ENCODE peak calls at places on chromosomes 11 and 22, in nine cellular contexts. K is H54; C is activated CD4-positive, alpha-beta T cell treated with anti-CD3 and anti-CD28 coated beads, Interleukin-2, amount 50 U/mL, for 48 hours; E is epithelial cell of proximal tubule; V is nucleus accumbens; O is stimulated activated CD8-positive, alpha-beta memory T cell treated with anti-CD3 and anti-CD28 coated beads, Interleukin-15, amount 100 ng/mL, for 1 hour; Q is activated naive CD8-positive, alpha-beta T cell treated with anti-CD3 and anti-CD28 coated beads for 36 hours; H is EH; R is stomach. Z is an unnamed sample.

GRCh38 chr11:614091-614582 is 1.6 kb downstream of the IRF7 start:
- DNase-seq in R (no peak), H (no peak), K (no peak), Q (no peak), O (no peak), E (no peak), V (no peak), C (no peak), Z (peak; percentile 86)

GRCh38 chr11:120240866-120241265 is 926 bp downstream of the POU2F3 start:
- DNase-seq in Q (no peak), V (no peak), O (no peak), K (no peak), R (no peak), H (no peak), E (no peak), C (no peak), Z (no peak)

GRCh38 chr11:2771758-2772466 is 72.1 kb upstream of the KCNQ1OT1 start:
- DNase-seq in O (no peak), E (no peak), H (no peak), C (no peak), K (no peak), V (no peak), R (peak; percentile 19), Q (no peak), Z (peak; percentile 15)

GRCh38 chr11:16211407-16211806 is 144.9 kb downstream of the SOX6 start:
- DNase-seq in R (no peak), E (no peak), O (no peak), V (no peak), H (no peak), K (no peak), Q (no peak), C (no peak), Z (no peak)

GRCh38 chr11:109864834-109865557 is 228.2 kb upstream of the ZC3H12C start:
- DNase-seq in R (no peak), E (no peak), H (peak; percentile 16), O (no peak), C (no peak), Q (no peak), V (no peak), K (no peak), Z (no peak)

GRCh38 chr22:36417281-36417686 is 29.5 kb upstream of the MYH9 start:
- DNase-seq in K (peak; percentile 42), C (no peak), H (peak; percentile 78), R (peak; percentile 84), Q (no peak), O (no peak), E (no peak), V (no peak), Z (no peak)

GRCh38 chr22:36465232-36466021 is 16.0 kb downstream of the TXN2 start:
- DNase-seq in C (no peak), E (peak; percentile 82), Q (no peak), V (peak; percentile 45), K (peak; percentile 64), R (peak; percentile 89), H (peak; percentile 91), O (no peak), Z (peak; percentile 82)

GRCh38 chr22:28934026-28934425 is 50.7 kb downstream of the ZNRF3 start:
- DNase-seq in O (no peak), R (no peak), H (no peak), K (no peak), V (no peak), E (no peak), C (no peak), Q (no peak), Z (no peak)

GRCh38 chr11:112925516-112926310 is 35.5 kb upstream of the NCAM1 start:
- DNase-seq in H (no peak), O (no peak), R (no peak), K (no peak), V (no peak), E (peak; percentile 70), C (no peak), Q (no peak), Z (no peak)

GRCh38 chr11:74731301-74732094 is at the start of gene CHRDL2:
- DNase-seq in E (no peak), C (no peak), H (peak; percentile 35), Q (no peak), V (no peak), O (no peak), R (no peak), K (no peak), Z (peak; percentile 87)

GRCh38 chr22:37345863-37346514 is 63.7 kb downstream of the CYTH4 start:
- DNase-seq in K (peak; percentile 33), O (no peak), C (no peak), E (no peak), H (peak; percentile 97), R (no peak), V (no peak), Q (no peak), Z (peak; percentile 25)